ENCODE peak calls at places on chromosomes 16 and 17, in ten cellular contexts. One of them, this sample, is unnamed.

GRCh38 chr16:3717235-3718018 is at the start of gene TRAP1:
- DNase-seq in H54: peak
- DNase-seq in body of pancreas: peak
- DNase-seq in ovary: peak
- DNase-seq in vagina: no peak
- DNase-seq in heart left ventricle: peak
- DNase-seq in A549: peak
- DNase-seq in uterus: peak
- DNase-seq in endothelial cell of umbilical vein: peak
- DNase-seq in IMR-90: peak
- DNase-seq in this sample: peak

GRCh38 chr16:58236831-58237230 is 38.9 kb upstream of the CSNK2A2 start:
- DNase-seq in H54: no peak
- DNase-seq in body of pancreas: no peak
- DNase-seq in ovary: no peak
- DNase-seq in vagina: no peak
- DNase-seq in heart left ventricle: no peak
- DNase-seq in A549: no peak
- DNase-seq in uterus: no peak
- DNase-seq in endothelial cell of umbilical vein: no peak
- DNase-seq in IMR-90: no peak
- DNase-seq in this sample: no peak

GRCh38 chr16:81487301-81487720 is 42.7 kb downstream of the CMIP start:
- DNase-seq in H54: no peak
- DNase-seq in body of pancreas: no peak
- DNase-seq in ovary: no peak
- DNase-seq in vagina: no peak
- DNase-seq in heart left ventricle: no peak
- DNase-seq in A549: no peak
- DNase-seq in uterus: no peak
- DNase-seq in endothelial cell of umbilical vein: no peak
- DNase-seq in IMR-90: no peak
- DNase-seq in this sample: no peak

GRCh38 chr17:81429353-81429774 is 34.1 kb downstream of the BAHCC1 start:
- DNase-seq in H54: peak
- DNase-seq in body of pancreas: peak
- DNase-seq in ovary: peak
- DNase-seq in vagina: no peak
- DNase-seq in heart left ventricle: peak
- DNase-seq in A549: peak
- DNase-seq in uterus: peak
- DNase-seq in endothelial cell of umbilical vein: peak
- DNase-seq in IMR-90: peak
- DNase-seq in this sample: no peak

GRCh38 chr17:72476575-72476986 is 355.8 kb downstream of the SOX9 start:
- DNase-seq in H54: no peak
- DNase-seq in body of pancreas: peak
- DNase-seq in ovary: no peak
- DNase-seq in vagina: no peak
- DNase-seq in heart left ventricle: no peak
- DNase-seq in A549: no peak
- DNase-seq in uterus: no peak
- DNase-seq in endothelial cell of umbilical vein: no peak
- DNase-seq in IMR-90: no peak
- DNase-seq in this sample: no peak

GRCh38 chr16:64478258-64478906 is 643.5 kb downstream of the CDH11 start:
- DNase-seq in H54: no peak
- DNase-seq in body of pancreas: peak
- DNase-seq in ovary: no peak
- DNase-seq in vagina: no peak
- DNase-seq in heart left ventricle: no peak
- DNase-seq in A549: peak
- DNase-seq in uterus: no peak
- DNase-seq in endothelial cell of umbilical vein: peak
- DNase-seq in IMR-90: peak
- DNase-seq in this sample: no peak

GRCh38 chr17:31320791-31321190 is 631 bp downstream of the EVI2A start:
- DNase-seq in H54: no peak
- DNase-seq in body of pancreas: no peak
- DNase-seq in ovary: no peak
- DNase-seq in vagina: no peak
- DNase-seq in heart left ventricle: no peak
- DNase-seq in A549: no peak
- DNase-seq in uterus: no peak
- DNase-seq in endothelial cell of umbilical vein: peak
- DNase-seq in IMR-90: peak
- DNase-seq in this sample: peak

GRCh38 chr17:83067718-83068261 is 11.6 kb upstream of the METRNL start:
- DNase-seq in H54: no peak
- DNase-seq in body of pancreas: peak
- DNase-seq in ovary: no peak
- DNase-seq in vagina: no peak
- DNase-seq in heart left ventricle: peak
- DNase-seq in A549: peak
- DNase-seq in uterus: no peak
- DNase-seq in endothelial cell of umbilical vein: no peak
- DNase-seq in IMR-90: peak
- DNase-seq in this sample: no peak

GRCh38 chr16:72051818-72052217 is 2.5 kb upstream of the HP start:
- DNase-seq in H54: no peak
- DNase-seq in body of pancreas: no peak
- DNase-seq in ovary: no peak
- DNase-seq in vagina: no peak
- DNase-seq in heart left ventricle: no peak
- DNase-seq in A549: no peak
- DNase-seq in uterus: no peak
- DNase-seq in endothelial cell of umbilical vein: no peak
- DNase-seq in IMR-90: no peak
- DNase-seq in this sample: peak

GRCh38 chr17:4533522-4534502 is 21.4 kb downstream of the MYBBP1A start:
- DNase-seq in H54: no peak
- DNase-seq in body of pancreas: peak
- DNase-seq in ovary: no peak
- DNase-seq in vagina: no peak
- DNase-seq in heart left ventricle: no peak
- DNase-seq in A549: peak
- DNase-seq in uterus: no peak
- DNase-seq in endothelial cell of umbilical vein: peak
- DNase-seq in IMR-90: no peak
- DNase-seq in this sample: peak

GRCh38 chr17:27492470-27492869 is 36.2 kb downstream of the KSR1 start:
- DNase-seq in H54: no peak
- DNase-seq in body of pancreas: no peak
- DNase-seq in ovary: no peak
- DNase-seq in vagina: no peak
- DNase-seq in heart left ventricle: no peak
- DNase-seq in A549: no peak
- DNase-seq in uterus: no peak
- DNase-seq in endothelial cell of umbilical vein: no peak
- DNase-seq in IMR-90: no peak
- DNase-seq in this sample: no peak

GRCh38 chr17:27495460-27495859 is 39.2 kb downstream of the KSR1 start:
- DNase-seq in H54: no peak
- DNase-seq in body of pancreas: no peak
- DNase-seq in ovary: no peak
- DNase-seq in vagina: no peak
- DNase-seq in heart left ventricle: no peak
- DNase-seq in A549: no peak
- DNase-seq in uterus: no peak
- DNase-seq in endothelial cell of umbilical vein: no peak
- DNase-seq in IMR-90: no peak
- DNase-seq in this sample: no peak

GRCh38 chr17:27496005-27496404 is 39.8 kb downstream of the KSR1 start:
- DNase-seq in H54: no peak
- DNase-seq in body of pancreas: no peak
- DNase-seq in ovary: no peak
- DNase-seq in vagina: no peak
- DNase-seq in heart left ventricle: no peak
- DNase-seq in A549: no peak
- DNase-seq in uterus: no peak
- DNase-seq in endothelial cell of umbilical vein: no peak
- DNase-seq in IMR-90: no peak
- DNase-seq in this sample: no peak

GRCh38 chr17:27493088-27493487 is 36.8 kb downstream of the KSR1 start:
- DNase-seq in H54: no peak
- DNase-seq in body of pancreas: no peak
- DNase-seq in ovary: no peak
- DNase-seq in vagina: no peak
- DNase-seq in heart left ventricle: no peak
- DNase-seq in A549: no peak
- DNase-seq in uterus: no peak
- DNase-seq in endothelial cell of umbilical vein: peak
- DNase-seq in IMR-90: no peak
- DNase-seq in this sample: no peak

DNA sequence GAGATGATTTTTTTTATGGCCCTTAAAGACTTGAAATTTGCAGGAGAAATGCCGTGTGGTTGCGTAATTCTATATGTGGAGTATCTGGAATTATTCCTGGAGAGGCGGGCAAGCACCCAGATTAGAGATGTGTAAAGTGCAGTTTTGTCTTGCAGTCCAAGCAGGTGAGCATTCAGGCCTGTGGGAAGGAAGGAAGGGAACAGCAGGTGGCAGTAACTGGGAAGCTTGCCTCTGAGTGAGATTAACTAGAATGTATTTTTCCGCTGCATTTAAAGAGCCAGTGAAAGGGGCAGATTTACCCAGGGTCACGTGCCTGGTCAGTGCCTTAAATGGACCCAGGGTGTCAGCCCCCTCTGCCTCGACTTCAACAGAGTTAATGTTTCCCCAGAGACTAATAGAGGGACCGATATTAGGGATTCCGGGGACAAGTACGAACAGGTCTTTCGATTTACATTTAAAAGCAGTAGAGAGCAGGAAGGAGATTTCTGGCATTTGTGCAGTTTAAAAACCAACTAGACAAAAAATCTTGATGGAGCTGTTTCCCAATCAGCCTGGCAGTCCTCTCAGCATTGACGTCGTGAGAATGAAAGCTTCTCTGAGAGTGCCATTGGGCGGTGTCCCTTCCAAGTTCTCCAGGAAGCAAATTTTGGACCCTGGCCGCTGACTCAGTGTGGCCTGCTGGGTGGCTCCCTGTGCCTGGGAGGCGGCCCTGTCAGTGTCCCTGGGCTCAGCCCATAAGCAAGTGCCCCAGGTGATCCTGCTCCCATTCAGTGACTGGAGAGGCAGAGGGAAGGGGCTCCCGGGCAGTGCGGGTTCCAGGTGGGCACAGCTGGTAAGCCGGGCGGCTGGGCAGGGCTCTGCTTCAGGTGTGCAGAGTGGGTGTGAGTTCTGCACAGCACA is 38.2 kb downstream of the KSR1 start:
- DNase-seq in H54: no peak
- DNase-seq in body of pancreas: peak
- DNase-seq in ovary: no peak
- DNase-seq in vagina: no peak
- DNase-seq in heart left ventricle: peak
- DNase-seq in A549: peak
- DNase-seq in uterus: peak
- DNase-seq in endothelial cell of umbilical vein: peak
- DNase-seq in IMR-90: peak
- DNase-seq in this sample: no peak
- TF ChIP-seq POLR2A in H54: no peak
- TF ChIP-seq POLR2A in body of pancreas: peak
- TF ChIP-seq POLR2A in ovary: no peak
- TF ChIP-seq POLR2A in vagina: no peak
- TF ChIP-seq POLR2A in heart left ventricle: no peak
- TF ChIP-seq POLR2A in A549: no peak
- TF ChIP-seq POLR2A in uterus: no peak
- TF ChIP-seq POLR2A in endothelial cell of umbilical vein: no peak
- TF ChIP-seq POLR2A in IMR-90: no peak
- TF ChIP-seq POLR2A in this sample: no peak

DNA sequence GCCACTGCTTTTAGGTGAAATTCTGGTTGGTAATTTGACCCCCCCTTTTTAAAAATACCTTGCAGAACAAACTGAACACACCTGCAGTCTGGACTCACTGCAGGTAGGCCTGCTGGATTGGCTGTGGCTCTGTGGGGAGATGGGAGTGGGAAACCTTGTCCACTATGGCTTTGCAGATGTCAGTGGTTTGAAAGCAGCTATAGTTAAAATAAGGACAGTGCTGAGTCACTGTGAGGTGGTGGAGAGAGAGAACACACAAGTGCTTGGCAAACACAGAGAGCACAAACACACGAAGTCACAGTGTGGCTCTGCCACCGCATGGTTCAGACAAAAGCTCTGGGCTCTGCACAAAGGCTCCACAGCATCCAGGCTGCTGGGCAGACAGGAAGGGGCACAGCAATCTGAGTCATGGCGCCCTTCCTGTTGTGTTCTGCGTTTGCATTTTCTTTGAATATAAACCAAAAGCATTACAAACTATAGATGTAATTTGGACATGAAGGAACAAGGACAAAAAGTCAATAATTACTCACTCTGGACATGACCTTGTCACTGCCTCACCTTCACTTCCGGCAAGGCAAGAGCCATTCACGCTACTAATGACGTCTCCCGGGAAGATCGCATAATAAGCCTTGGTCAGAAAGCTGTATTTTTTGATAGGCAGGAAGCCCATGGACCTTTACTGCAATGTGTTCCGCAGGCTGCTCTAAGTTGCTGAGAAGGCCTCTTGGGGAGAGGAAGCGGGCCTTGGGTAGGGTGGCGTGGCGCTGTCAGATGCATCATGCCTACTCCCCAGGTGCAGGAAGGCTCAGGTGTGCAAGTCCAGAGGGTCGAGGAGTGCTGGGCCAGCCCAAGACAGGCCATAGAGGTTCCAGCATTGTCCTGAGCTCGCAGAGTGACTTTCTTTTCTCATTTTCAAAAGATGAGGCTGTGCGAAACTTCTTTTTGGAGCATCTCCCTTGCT is 60.1 kb upstream of the MED9 start:
- DNase-seq in H54: no peak
- DNase-seq in body of pancreas: peak
- DNase-seq in ovary: no peak
- DNase-seq in vagina: no peak
- DNase-seq in heart left ventricle: no peak
- DNase-seq in A549: peak
- DNase-seq in uterus: no peak
- DNase-seq in endothelial cell of umbilical vein: peak
- DNase-seq in IMR-90: peak
- DNase-seq in this sample: peak
- TF ChIP-seq POLR2A in H54: no peak
- TF ChIP-seq POLR2A in body of pancreas: no peak
- TF ChIP-seq POLR2A in ovary: no peak
- TF ChIP-seq POLR2A in vagina: no peak
- TF ChIP-seq POLR2A in heart left ventricle: peak
- TF ChIP-seq POLR2A in A549: no peak
- TF ChIP-seq POLR2A in uterus: no peak
- TF ChIP-seq POLR2A in endothelial cell of umbilical vein: peak
- TF ChIP-seq POLR2A in IMR-90: peak
- TF ChIP-seq POLR2A in this sample: no peak

GRCh38 chr16:2537451-2538379 is at the start of gene PDPK1:
- DNase-seq in H54: peak
- DNase-seq in body of pancreas: peak
- DNase-seq in ovary: peak
- DNase-seq in vagina: peak
- DNase-seq in heart left ventricle: peak
- DNase-seq in A549: peak
- DNase-seq in uterus: peak
- DNase-seq in endothelial cell of umbilical vein: peak
- DNase-seq in IMR-90: peak
- DNase-seq in this sample: peak
- TF ChIP-seq POLR2A in H54: peak
- TF ChIP-seq POLR2A in body of pancreas: peak
- TF ChIP-seq POLR2A in ovary: peak
- TF ChIP-seq POLR2A in vagina: no peak
- TF ChIP-seq POLR2A in heart left ventricle: peak
- TF ChIP-seq POLR2A in A549: peak
- TF ChIP-seq POLR2A in uterus: peak
- TF ChIP-seq POLR2A in endothelial cell of umbilical vein: peak
- TF ChIP-seq POLR2A in IMR-90: peak
- TF ChIP-seq POLR2A in this sample: peak

GRCh38 chr17:58364270-58364942 is 12.4 kb upstream of the SUPT4H1 start:
- DNase-seq in H54: no peak
- DNase-seq in body of pancreas: no peak
- DNase-seq in ovary: no peak
- DNase-seq in vagina: no peak
- DNase-seq in heart left ventricle: no peak
- DNase-seq in A549: no peak
- DNase-seq in uterus: no peak
- DNase-seq in endothelial cell of umbilical vein: no peak
- DNase-seq in IMR-90: no peak
- DNase-seq in this sample: no peak
- TF ChIP-seq POLR2A in H54: no peak
- TF ChIP-seq POLR2A in body of pancreas: no peak
- TF ChIP-seq POLR2A in ovary: no peak
- TF ChIP-seq POLR2A in vagina: no peak
- TF ChIP-seq POLR2A in heart left ventricle: no peak
- TF ChIP-seq POLR2A in A549: no peak
- TF ChIP-seq POLR2A in uterus: no peak
- TF ChIP-seq POLR2A in endothelial cell of umbilical vein: no peak
- TF ChIP-seq POLR2A in IMR-90: no peak
- TF ChIP-seq POLR2A in this sample: no peak

This sample was measured in NB4.